ENCODE peak calls at places on chromosomes 16 and 17, in seven cellular contexts. R is A172; G is HCEC 1CT; N is stimulated activated CD4-positive, alpha-beta T cell treated with anti-CD3 and anti-CD28 coated beads, Interleukin-2, amount 100 ng/mL, for 48 hours; B is astrocyte; U is T1000; C is nucleus accumbens. Y is an unnamed sample.

GRCh38 chr16:83878838-83879237 is 20.1 kb upstream of the MLYCD start:
- DNase-seq in R (peak), G (peak), N (no peak), B (peak), U (no peak), C (no peak), Y (peak)

GRCh38 chr17:63966646-63967265 is 6.0 kb downstream of the SCN4A start:
- DNase-seq in R (no peak), G (no peak), N (no peak), B (no peak), U (no peak), C (no peak), Y (no peak)

GRCh38 chr16:46830417-46830901 is 521 bp downstream of the C16orf87 start:
- DNase-seq in R (no peak), G (peak), N (no peak), B (no peak), U (no peak), C (no peak), Y (no peak)

GRCh38 chr17:53792997-53793396 is 29.7 kb upstream of the KIF2B start:
- DNase-seq in R (no peak), G (no peak), N (no peak), B (no peak), U (no peak), C (no peak), Y (no peak)

GRCh38 chr17:48735057-48735341 is 6.4 kb upstream of the HOXB13 start:
- DNase-seq in R (no peak), G (no peak), N (no peak), B (no peak), U (no peak), C (no peak), Y (no peak)

GRCh38 chr16:1398826-1399581 is 15.5 kb downstream of the UNKL start:
- DNase-seq in R (no peak), G (no peak), N (no peak), B (no peak), U (no peak), C (no peak), Y (no peak)

GRCh38 chr16:71473891-71474290 is 11.8 kb upstream of the ZNF23 start:
- DNase-seq in R (peak), G (peak), N (no peak), B (no peak), U (no peak), C (no peak), Y (peak)

GRCh38 chr16:86504315-86505184 is 5.8 kb upstream of the FOXF1 start:
- DNase-seq in R (no peak), G (no peak), N (no peak), B (no peak), U (no peak), C (no peak), Y (no peak)

GRCh38 chr16:923184-923583 is 47.6 kb downstream of the LMF1 start:
- DNase-seq in R (no peak), G (no peak), N (no peak), B (no peak), U (no peak), C (no peak), Y (no peak)

GRCh38 chr17:38338053-38338452 is 5.7 kb downstream of the GPR179 start:
- DNase-seq in R (no peak), G (no peak), N (no peak), B (no peak), U (no peak), C (no peak), Y (no peak)

GRCh38 chr16:21283521-21284289 is 5.6 kb upstream of the CRYM start:
- DNase-seq in R (no peak), G (peak), N (no peak), B (peak), U (no peak), C (no peak), Y (no peak)

GRCh38 chr17:68011199-68011665 is 15.0 kb upstream of the C17orf58 start:
- DNase-seq in R (no peak), G (no peak), N (peak), B (no peak), U (no peak), C (no peak), Y (no peak)

GRCh38 chr17:80469667-80470066 is 6.7 kb downstream of the NPTX1 start:
- DNase-seq in R (no peak), G (no peak), N (no peak), B (no peak), U (no peak), C (no peak), Y (no peak)

GRCh38 chr17:8707232-8707590 is 37.4 kb downstream of the CCDC42 start:
- DNase-seq in R (no peak), G (no peak), N (no peak), B (no peak), U (no peak), C (no peak), Y (no peak)

GRCh38 chr17:28675980-28676379 is 14.0 kb downstream of the SUPT6H start:
- DNase-seq in R (no peak), G (no peak), N (no peak), B (no peak), U (no peak), C (no peak), Y (no peak)

GRCh38 chr17:31533546-31534155 is 142.2 kb downstream of the RAB11FIP4 start:
- DNase-seq in R (peak), G (peak), N (peak), B (peak), U (peak), C (peak), Y (peak)

GRCh38 chr16:17304814-17305169 is 166.0 kb downstream of the XYLT1 start:
- DNase-seq in R (no peak), G (no peak), N (no peak), B (peak), U (no peak), C (no peak), Y (no peak)

GRCh38 chr17:77765292-77765691 is 193.2 kb upstream of the TNRC6C start:
- DNase-seq in R (no peak), G (no peak), N (no peak), B (no peak), U (no peak), C (no peak), Y (no peak)

GRCh38 chr16:24364596-24364995 is 108.5 kb downstream of the CACNG3 start:
- DNase-seq in R (no peak), G (no peak), N (no peak), B (no peak), U (no peak), C (no peak), Y (no peak)

GRCh38 chr17:38579934-38580333 is 25.8 kb downstream of the SRCIN1 start:
- DNase-seq in R (peak), G (peak), N (no peak), B (no peak), U (no peak), C (no peak), Y (peak)

GRCh38 chr17:27518750-27519521 is 62.7 kb downstream of the KSR1 start:
- DNase-seq in R (no peak), G (no peak), N (no peak), B (no peak), U (no peak), C (no peak), Y (no peak)

GRCh38 chr16:57265850-57266530 is 18.5 kb downstream of the PLLP start:
- DNase-seq in R (peak), G (no peak), N (no peak), B (peak), U (no peak), C (no peak), Y (peak)

GRCh38 chr17:81711814-81712467 is at the start of gene SLC25A10:
- DNase-seq in R (peak), G (peak), N (peak), B (peak), U (peak), C (peak), Y (peak)